ENCODE peak calls at places on chromosomes 1 and 21, in eight cellular contexts. H is neural crest cell, N is BJ, G is heart left ventricle, V is IMR-90, C is heart right ventricle, K is colonic mucosa, F is psoas muscle. W is an unnamed sample.

GRCh38 chr1:173148971-173149370 is 58.2 kb downstream of the TNFSF4 start:
- DNase-seq in H (no peak), N (no peak), G (no peak), V (peak), C (no peak), K (no peak), F (no peak), W (no peak)

GRCh38 chr1:93616221-93616995 is 65.2 kb downstream of the BCAR3 start:
- DNase-seq in H (no peak), N (no peak), G (peak), V (no peak), C (peak), K (peak), F (no peak), W (no peak)

GRCh38 chr1:65114312-65114711 is 33.7 kb upstream of the AK4 start:
- DNase-seq in H (no peak), N (no peak), G (peak), V (no peak), C (no peak), K (no peak), F (no peak), W (no peak)

GRCh38 chr21:33201945-33202344 is 27.8 kb upstream of the IFNAR2 start:
- DNase-seq in H (no peak), N (no peak), G (no peak), V (no peak), C (no peak), K (peak), F (no peak), W (no peak)

GRCh38 chr1:2319291-2319690 is 72.1 kb downstream of the MORN1 start:
- DNase-seq in H (no peak), N (no peak), G (no peak), V (no peak), C (no peak), K (no peak), F (no peak), W (no peak)

GRCh38 chr1:67619080-67619479 is 65.9 kb upstream of the GADD45A start:
- DNase-seq in H (no peak), N (no peak), G (no peak), V (no peak), C (no peak), K (no peak), F (no peak), W (no peak)

GRCh38 chr1:235825229-235825628 is 41.5 kb downstream of the LYST start:
- DNase-seq in H (no peak), N (no peak), G (no peak), V (no peak), C (no peak), K (no peak), F (no peak), W (no peak)

GRCh38 chr1:243461700-243462099 is 205.9 kb downstream of the SDCCAG8 start:
- DNase-seq in H (no peak), N (no peak), G (no peak), V (no peak), C (no peak), K (no peak), F (no peak), W (no peak)

GRCh38 chr1:197557302-197557701 is 218.0 kb downstream of the DENND1B start:
- DNase-seq in H (no peak), N (peak), G (no peak), V (peak), C (no peak), K (no peak), F (no peak), W (no peak)

GRCh38 chr21:39125752-39126485 is 57.3 kb downstream of the PSMG1 start:
- DNase-seq in H (peak), N (no peak), G (peak), V (peak), C (no peak), K (peak), F (peak), W (peak)

DNA sequence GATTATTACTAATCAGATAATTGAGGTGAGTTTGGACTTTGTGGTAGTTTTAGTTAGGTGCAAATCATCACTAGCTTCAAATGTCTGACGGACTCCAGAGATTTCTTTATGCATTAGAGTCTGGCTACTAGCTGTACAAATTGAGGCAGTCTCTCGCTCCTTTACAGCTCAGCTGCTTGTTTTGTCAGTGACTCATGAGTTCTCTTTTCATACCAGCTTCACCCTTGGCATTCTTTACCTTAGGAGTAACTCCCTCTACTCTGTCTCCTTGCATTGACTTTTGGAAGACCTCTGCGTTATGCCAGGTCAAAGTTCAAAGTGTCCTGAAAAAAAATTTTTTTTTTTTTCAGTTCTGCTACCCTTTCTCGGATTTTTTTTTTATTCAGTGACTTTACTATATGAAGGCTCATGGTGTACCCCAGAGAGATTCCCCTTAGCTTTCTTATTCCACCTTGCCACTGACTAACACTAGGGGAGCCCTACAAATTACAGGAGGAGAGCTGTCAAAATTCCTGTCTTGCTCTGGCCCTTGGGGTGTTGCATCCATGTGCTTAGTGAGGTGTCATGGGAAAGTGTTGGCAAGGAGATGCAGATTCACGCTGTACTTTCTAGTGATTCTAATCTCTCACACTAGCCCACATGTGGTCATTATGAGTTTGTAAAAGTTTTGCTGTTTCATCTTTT is 576.6 kb downstream of the ADGRL2 start:
- DNase-seq in H (no peak), N (no peak), G (no peak), V (no peak), C (no peak), K (no peak), F (no peak), W (no peak)
- TF ChIP-seq CTCF in H (no peak), N (no peak), G (no peak), V (no peak), C (no peak), K (no peak), F (no peak), W (no peak)

GRCh38 chr1:156622581-156623297 is 3.5 kb downstream of the HAPLN2 start:
- DNase-seq in H (no peak), N (no peak), G (no peak), V (no peak), C (no peak), K (no peak), F (no peak), W (no peak)

GRCh38 chr1:156616463-156616862 is 2.8 kb upstream of the HAPLN2 start:
- DNase-seq in H (peak), N (no peak), G (peak), V (peak), C (no peak), K (no peak), F (no peak), W (peak)

GRCh38 chr1:156615946-156616345 is 3.3 kb upstream of the HAPLN2 start:
- DNase-seq in H (no peak), N (no peak), G (no peak), V (no peak), C (no peak), K (no peak), F (no peak), W (no peak)

GRCh38 chr1:156619582-156619955 is 354 bp downstream of the HAPLN2 start:
- DNase-seq in H (no peak), N (no peak), G (no peak), V (no peak), C (no peak), K (no peak), F (no peak), W (no peak)

GRCh38 chr1:156618853-156619581 is at the start of gene HAPLN2:
- DNase-seq in H (peak), N (no peak), G (no peak), V (no peak), C (no peak), K (no peak), F (no peak), W (peak)
- TF ChIP-seq CTCF in H (peak), N (peak), G (no peak), V (peak), C (peak), K (no peak), F (peak), W (peak)

GRCh38 chr1:205601209-205601608 is 30.6 kb downstream of the ELK4 start:
- DNase-seq in H (no peak), N (no peak), G (no peak), V (no peak), C (no peak), K (no peak), F (no peak), W (no peak)

GRCh38 chr1:205602118-205602517 is 29.7 kb downstream of the ELK4 start:
- DNase-seq in H (no peak), N (no peak), G (no peak), V (no peak), C (no peak), K (no peak), F (no peak), W (no peak)

GRCh38 chr1:205598841-205599666 is 32.8 kb downstream of the ELK4 start:
- DNase-seq in H (no peak), N (no peak), G (peak), V (peak), C (peak), K (peak), F (peak), W (no peak)

GRCh38 chr1:205599667-205600042 is 32.2 kb downstream of the ELK4 start:
- DNase-seq in H (no peak), N (no peak), G (no peak), V (no peak), C (no peak), K (no peak), F (no peak), W (no peak)

DNA sequence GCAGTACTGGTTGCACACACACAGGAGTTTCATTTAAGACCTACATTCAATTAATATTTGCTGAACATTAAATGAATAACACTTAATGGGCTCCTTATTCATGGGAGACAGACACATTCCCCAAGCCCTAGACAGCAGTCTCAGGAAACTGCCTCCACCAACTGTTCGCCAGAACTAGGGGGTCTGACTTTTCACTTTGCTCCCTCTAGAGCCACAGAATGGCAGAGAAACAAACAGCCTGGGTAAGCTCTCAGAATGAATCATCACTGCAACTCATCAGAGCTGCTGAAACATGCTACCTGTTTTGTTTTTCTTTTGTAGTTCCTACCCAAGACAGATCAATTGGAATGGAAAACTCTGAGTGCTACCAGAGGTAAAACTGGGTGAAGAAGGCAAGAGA is 31.7 kb downstream of the ELK4 start:
- DNase-seq in H (no peak), N (no peak), G (no peak), V (peak), C (no peak), K (no peak), F (no peak), W (no peak)
- TF ChIP-seq CTCF in H (no peak), N (no peak), G (no peak), V (peak), C (no peak), K (no peak), F (no peak), W (no peak)

DNA sequence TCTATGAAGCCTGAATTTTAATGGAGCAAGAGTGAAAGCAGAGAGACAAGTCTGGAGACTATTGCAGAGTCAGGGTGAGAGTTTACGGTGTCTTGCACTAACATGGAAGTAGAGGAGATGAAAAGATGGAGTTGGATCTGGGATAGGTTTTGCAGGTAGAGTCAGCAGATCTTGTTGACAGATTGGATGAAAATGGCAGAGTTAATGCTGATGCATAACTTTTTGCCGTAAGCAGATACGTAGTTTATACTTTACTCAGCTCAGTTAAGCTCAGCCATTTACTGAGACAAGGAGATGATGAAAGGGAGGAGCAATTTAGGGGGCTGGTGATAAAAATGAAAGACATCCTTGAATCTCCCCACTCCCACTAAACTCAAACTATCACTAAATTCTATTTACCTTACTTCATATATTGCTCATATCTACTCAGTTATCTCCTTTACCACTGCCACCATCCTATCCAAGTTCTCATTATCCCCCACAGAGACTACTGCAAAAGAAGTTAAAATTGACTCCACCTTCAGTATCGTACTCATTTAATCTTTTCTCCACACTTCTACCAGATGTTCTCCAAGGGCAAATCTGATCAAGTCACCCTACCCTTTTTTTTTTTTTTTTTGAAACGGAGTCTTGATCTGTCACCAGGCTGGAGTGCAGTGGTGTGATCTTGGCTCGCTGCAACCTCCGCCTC is 13.8 kb downstream of the C1orf185 start:
- DNase-seq in H (no peak), N (no peak), G (no peak), V (no peak), C (no peak), K (no peak), F (no peak), W (no peak)
- TF ChIP-seq CTCF in H (no peak), N (no peak), G (no peak), V (no peak), C (no peak), K (no peak), F (no peak), W (no peak)

DNA sequence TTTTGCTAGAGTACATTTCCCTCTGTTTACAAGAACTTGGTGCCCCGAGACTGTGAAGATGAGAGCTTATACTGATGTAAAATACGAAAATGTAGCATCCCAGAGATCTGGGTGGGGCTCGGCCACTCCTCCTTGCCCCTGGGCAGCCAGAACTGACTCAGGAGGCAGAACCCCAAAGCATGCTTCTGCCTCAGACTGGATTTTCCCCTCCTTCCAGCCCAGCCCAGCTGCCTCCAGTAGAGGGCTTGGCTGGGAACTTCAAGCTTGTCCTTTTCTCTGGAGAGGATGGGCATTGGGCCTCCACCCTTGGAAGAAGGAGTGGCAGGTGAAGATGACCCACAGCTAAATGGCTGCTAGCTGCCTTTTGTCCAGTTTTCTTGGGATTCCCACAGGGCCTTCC is 24.3 kb upstream of the BTG2 start:
- DNase-seq in H (no peak), N (no peak), G (no peak), V (peak), C (no peak), K (no peak), F (no peak), W (no peak)
- TF ChIP-seq CTCF in H (peak), N (peak), G (no peak), V (no peak), C (no peak), K (no peak), F (no peak), W (no peak)

DNA sequence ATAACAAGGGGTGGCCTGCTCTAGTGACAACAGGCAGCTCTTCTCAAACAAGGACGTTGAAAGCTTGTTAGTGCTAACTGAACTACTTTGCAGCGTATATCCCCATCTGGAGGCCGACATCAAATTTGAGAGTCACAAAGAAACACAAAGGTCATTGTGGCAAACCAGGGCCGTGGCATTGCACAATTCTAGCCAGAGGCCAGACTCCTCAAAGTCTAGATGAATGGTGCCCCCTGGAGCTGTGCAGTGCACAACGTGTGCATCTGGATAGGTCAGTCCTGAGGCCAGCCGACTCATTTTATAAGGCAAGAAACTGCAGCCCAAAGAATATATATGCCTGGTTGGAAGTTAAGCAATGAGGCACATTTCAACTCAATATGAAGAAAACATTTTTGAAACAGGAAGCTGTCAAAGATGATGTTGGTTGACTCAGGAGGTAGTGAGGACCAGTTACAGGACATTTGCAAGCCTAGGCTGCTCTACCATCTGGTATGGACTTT is 459.3 kb upstream of the RUNX1 start:
- DNase-seq in H (peak), N (peak), G (peak), V (peak), C (peak), K (peak), F (peak), W (no peak)
- TF ChIP-seq CTCF in H (peak), N (peak), G (peak), V (peak), C (peak), K (no peak), F (peak), W (no peak)

DNA sequence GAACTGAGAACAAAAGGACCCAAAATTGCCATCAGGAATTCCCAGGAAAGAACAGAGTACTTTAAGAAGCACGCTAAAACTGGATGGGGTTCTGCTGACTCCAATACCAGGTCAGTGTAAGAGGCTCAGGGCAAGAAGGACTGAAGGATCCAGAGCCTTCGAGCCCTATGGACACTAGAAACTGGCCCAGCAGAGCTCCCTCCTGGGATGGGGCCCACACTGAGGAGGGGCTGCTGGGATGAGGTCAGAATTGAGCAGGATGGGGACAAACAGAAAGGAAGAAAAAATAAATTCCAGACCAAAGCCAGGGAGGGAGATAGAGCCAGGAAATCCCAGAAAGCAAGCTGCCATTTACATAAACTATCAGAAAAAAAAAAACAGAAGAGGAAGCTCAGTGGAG is 222.4 kb upstream of the COA6 start:
- DNase-seq in H (no peak), N (no peak), G (no peak), V (no peak), C (no peak), K (no peak), F (no peak), W (no peak)
- TF ChIP-seq CTCF in H (no peak), N (no peak), G (no peak), V (no peak), C (no peak), K (no peak), F (no peak), W (no peak)

GRCh38 chr1:221728037-221728505 is 13.8 kb downstream of the DUSP10 start:
- DNase-seq in H (no peak), N (no peak), G (no peak), V (no peak), C (no peak), K (no peak), F (no peak), W (no peak)
- TF ChIP-seq CTCF in H (no peak), N (no peak), G (no peak), V (no peak), C (no peak), K (no peak), F (no peak), W (no peak)

GRCh38 chr21:34726627-34727337 is 58.0 kb downstream of the CLIC6 start:
- DNase-seq in H (no peak), N (no peak), G (no peak), V (peak), C (no peak), K (no peak), F (no peak), W (no peak)

GRCh38 chr21:34724857-34725195 is 56.0 kb downstream of the CLIC6 start:
- DNase-seq in H (no peak), N (no peak), G (no peak), V (no peak), C (no peak), K (no peak), F (no peak), W (no peak)

GRCh38 chr21:34728479-34728878 is 59.7 kb downstream of the CLIC6 start:
- DNase-seq in H (no peak), N (no peak), G (no peak), V (no peak), C (no peak), K (peak), F (no peak), W (no peak)

GRCh38 chr21:34724131-34724856 is 55.5 kb downstream of the CLIC6 start:
- DNase-seq in H (no peak), N (no peak), G (no peak), V (no peak), C (no peak), K (no peak), F (no peak), W (no peak)

GRCh38 chr21:34722684-34723300 is 54.0 kb downstream of the CLIC6 start:
- DNase-seq in H (peak), N (no peak), G (no peak), V (no peak), C (no peak), K (peak), F (no peak), W (peak)
- TF ChIP-seq CTCF in H (peak), N (peak), G (no peak), V (peak), C (peak), K (peak), F (no peak), W (peak)

DNA sequence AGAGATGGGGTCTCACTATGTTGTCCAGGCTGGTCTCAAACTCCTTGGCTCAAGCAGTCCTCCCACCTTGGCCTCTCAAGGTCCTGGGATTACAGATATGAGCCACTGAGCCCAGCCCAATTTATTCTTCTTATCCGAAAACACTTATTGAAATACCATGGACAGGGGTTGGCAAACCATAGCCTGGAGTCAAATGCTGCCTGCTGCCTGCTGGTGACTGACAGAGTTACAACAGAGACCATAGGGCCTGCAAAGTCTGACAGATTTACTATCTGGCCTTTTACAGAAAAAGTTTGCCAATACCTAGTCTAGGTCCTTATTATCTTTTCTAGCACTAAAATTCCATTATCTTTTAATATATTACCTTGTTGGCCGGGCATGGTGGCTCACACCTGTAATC is 87.1 kb upstream of the ZNF281 start:
- DNase-seq in H (no peak), N (no peak), G (no peak), V (no peak), C (no peak), K (no peak), F (no peak), W (no peak)
- TF ChIP-seq CTCF in H (no peak), N (no peak), G (no peak), V (no peak), C (no peak), K (no peak), F (no peak), W (no peak)